ENCODE peak calls at places on chromosomes 5 and 9, in seven cellular contexts. E is NB4; M is CD4-positive, CD25-positive, alpha-beta regulatory T cell; B is foreskin fibroblast; L is right cardiac atrium; Z is ovary; X is mammary epithelial cell. S is an unnamed sample.

GRCh38 chr5:52776116-52776515 is 11.6 kb upstream of the ITGA1 start:
- DNase-seq in E (no peak), M (peak; percentile 14), B (no peak), L (no peak), Z (no peak), X (no peak), S (no peak)

GRCh38 chr5:72036951-72037350 is 70.3 kb upstream of the MAP1B start:
- DNase-seq in E (no peak), M (no peak), B (peak; percentile 26), L (no peak), Z (no peak), X (peak; percentile 75), S (no peak)

GRCh38 chr5:178537467-178538381 is 52.5 kb downstream of the COL23A1 start:
- DNase-seq in E (peak; percentile 76), M (no peak), B (no peak), L (no peak), Z (no peak), X (no peak), S (no peak)

GRCh38 chr5:179382486-179382885 is 37.2 kb upstream of the ADAMTS2 start:
- DNase-seq in E (no peak), M (no peak), B (no peak), L (no peak), Z (no peak), X (no peak), S (no peak)

GRCh38 chr9:6973762-6974161 is 216.0 kb downstream of the KDM4C start:
- DNase-seq in E (peak; percentile 81), M (no peak), B (peak; percentile 48), L (no peak), Z (no peak), X (peak; percentile 51), S (peak; percentile 52)

GRCh38 chr9:93505518-93506123 is 52.2 kb upstream of the FAM120AOS start:
- DNase-seq in E (peak; percentile 55), M (no peak), B (no peak), L (no peak), Z (no peak), X (no peak), S (no peak)

GRCh38 chr5:43279548-43280274 is 33.5 kb downstream of the HMGCS1 start:
- DNase-seq in E (no peak), M (no peak), B (no peak), L (no peak), Z (no peak), X (no peak), S (no peak)

GRCh38 chr9:70257991-70258691 is 637 bp upstream of the SMC5 start:
- DNase-seq in E (peak; percentile 46), M (peak; percentile 72), B (peak; percentile 59), L (no peak), Z (peak; percentile 55), X (peak; percentile 83), S (no peak)

GRCh38 chr5:37900692-37901091 is 60.9 kb upstream of the GDNF start:
- DNase-seq in E (peak; percentile 19), M (no peak), B (peak; percentile 81), L (peak; percentile 93), Z (peak; percentile 84), X (peak; percentile 24), S (peak; percentile 23)

GRCh38 chr5:155081618-155082017 is 68.1 kb downstream of the KIF4B start:
- DNase-seq in E (no peak), M (no peak), B (no peak), L (no peak), Z (no peak), X (no peak), S (no peak)

GRCh38 chr9:12815895-12816294 is 41.1 kb downstream of the LURAP1L start:
- DNase-seq in E (no peak), M (no peak), B (peak; percentile 71), L (no peak), Z (no peak), X (no peak), S (peak; percentile 39)

GRCh38 chr9:137673871-137674270 is 55.1 kb downstream of the EHMT1 start:
- DNase-seq in E (no peak), M (no peak), B (peak; percentile 36), L (no peak), Z (peak; percentile 63), X (no peak), S (no peak)

GRCh38 chr5:180813418-180813817 is 10.8 kb upstream of the MGAT1 start:
- DNase-seq in E (no peak), M (peak; percentile 37), B (no peak), L (no peak), Z (no peak), X (no peak), S (no peak)

GRCh38 chr5:41433552-41434181 is 76.7 kb downstream of the PLCXD3 start:
- DNase-seq in E (peak; percentile 12), M (no peak), B (peak; percentile 12), L (no peak), Z (no peak), X (no peak), S (no peak)

GRCh38 chr9:99050292-99050911 is 54.5 kb upstream of the TGFBR1 start:
- DNase-seq in E (no peak), M (no peak), B (peak; percentile 53), L (no peak), Z (no peak), X (peak; percentile 31), S (peak; percentile 37)

GRCh38 chr5:119356384-119357188 is 767 bp downstream of the TNFAIP8 start:
- DNase-seq in E (peak; percentile 66), M (no peak), B (peak; percentile 58), L (no peak), Z (no peak), X (no peak), S (no peak)

GRCh38 chr9:137053944-137054931 is at the start of gene ENTPD2:
- DNase-seq in E (no peak), M (peak; percentile 46), B (no peak), L (peak; percentile 74), Z (no peak), X (peak; percentile 73), S (no peak)

DNA sequence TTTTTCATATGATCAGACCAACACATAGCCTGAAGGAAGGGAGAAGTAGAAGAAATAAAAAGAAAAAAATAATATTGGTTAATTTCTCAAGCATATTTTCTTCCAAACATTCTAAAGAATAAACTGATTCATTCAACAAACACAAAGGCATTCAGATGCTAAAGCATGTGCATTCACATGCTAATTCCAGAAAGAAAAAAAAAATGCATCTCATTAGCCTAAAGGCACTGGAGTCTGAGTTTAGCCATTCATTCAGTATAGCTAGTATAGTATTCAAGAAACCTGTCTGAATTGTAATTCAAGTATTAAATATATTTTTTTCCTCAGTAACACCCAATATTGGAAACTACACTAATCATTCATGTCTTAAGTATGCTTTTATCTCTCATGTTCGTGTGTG is 61.0 kb upstream of the FER start:
- DNase-seq in E (no peak), M (no peak), B (no peak), L (no peak), Z (no peak), X (no peak), S (no peak)
- H3K4me3 ChIP-seq in E (no peak overlapping the region), M (no peak overlapping the region), B (no peak overlapping the region), L (no peak overlapping the region), Z (no peak overlapping the region), X (no peak overlapping the region), S (no peak overlapping the region)

DNA sequence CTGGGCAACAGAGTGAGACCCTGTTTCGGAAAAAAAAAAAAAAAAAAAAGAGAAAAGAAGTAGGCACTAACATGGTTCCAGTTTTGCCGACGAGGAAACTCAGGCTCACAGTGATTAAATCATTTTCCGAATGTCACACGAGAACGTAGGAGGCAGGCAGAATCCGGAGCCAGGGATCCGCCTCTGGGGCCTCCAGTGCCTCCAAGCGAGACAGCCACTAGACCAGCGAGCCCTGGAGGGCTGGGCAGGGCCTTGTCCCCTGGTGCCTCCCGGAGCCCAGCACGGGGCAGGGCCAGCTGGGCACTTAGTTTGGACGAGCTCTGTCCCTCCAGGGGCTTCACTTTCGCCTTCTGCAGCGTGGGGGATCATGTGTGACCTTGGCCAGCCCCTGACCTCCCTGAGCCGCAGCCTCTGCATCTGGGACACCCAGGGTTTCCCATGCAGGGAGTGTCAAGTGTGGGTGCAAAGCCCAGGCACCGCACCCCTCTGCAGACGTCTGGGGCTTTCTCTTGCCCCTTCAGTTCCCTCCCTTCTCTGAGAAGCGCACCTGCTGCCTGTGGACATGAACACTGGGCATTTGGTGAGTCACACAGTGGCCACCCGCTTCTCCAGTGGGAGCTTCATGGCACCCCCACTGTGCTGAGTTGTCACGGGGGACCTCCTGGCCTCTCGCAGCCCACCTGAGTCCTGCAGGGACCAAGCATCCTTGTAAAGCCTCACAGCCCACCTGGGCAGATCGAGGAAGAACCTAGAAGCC is 80.3 kb downstream of the RXRA start:
- DNase-seq in E (peak; percentile 21), M (no peak), B (peak; percentile 35), L (peak; percentile 83), Z (no peak), X (no peak), S (no peak)
- H3K4me3 ChIP-seq in E (peak overlapping the region; percentile 46), M (peak overlapping the region; percentile 52), B (peak overlapping the region; percentile 13), L (no peak overlapping the region), Z (peak overlapping the region; percentile 25), X (no peak overlapping the region), S (peak overlapping the region; percentile 27)

GRCh38 chr5:143181173-143181572 is 222.3 kb downstream of the NR3C1 start:
- DNase-seq in E (no peak), M (no peak), B (no peak), L (no peak), Z (no peak), X (no peak), S (no peak)

GRCh38 chr5:143186623-143187022 is 216.9 kb downstream of the NR3C1 start:
- DNase-seq in E (no peak), M (no peak), B (no peak), L (no peak), Z (no peak), X (no peak), S (no peak)

GRCh38 chr5:143182901-143183820 is 220.3 kb downstream of the NR3C1 start:
- DNase-seq in E (peak; percentile 94), M (peak; percentile 40), B (no peak), L (peak; percentile 67), Z (peak; percentile 43), X (no peak), S (peak; percentile 78)

GRCh38 chr5:143182106-143182505 is 221.4 kb downstream of the NR3C1 start:
- DNase-seq in E (no peak), M (no peak), B (no peak), L (no peak), Z (no peak), X (no peak), S (no peak)

DNA sequence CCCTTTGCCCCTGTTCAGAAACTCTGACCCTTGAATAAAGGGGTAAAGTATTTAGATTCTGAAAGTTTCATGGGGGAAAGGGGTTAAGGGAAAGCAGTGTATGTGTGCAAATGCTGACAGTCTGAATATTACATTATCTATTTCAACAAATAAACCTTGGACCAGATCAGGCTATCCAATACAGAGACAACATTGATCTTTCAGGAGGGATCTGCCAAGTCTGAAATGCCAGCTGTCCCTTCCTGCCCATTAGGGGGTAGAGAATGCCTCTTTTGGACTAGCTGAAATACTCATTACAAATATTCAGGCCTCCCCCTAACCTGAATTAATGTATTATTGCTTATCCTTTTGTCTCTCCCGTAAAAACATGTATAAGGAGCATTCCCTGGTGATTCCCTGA is 219.5 kb downstream of the NR3C1 start:
- DNase-seq in E (no peak), M (no peak), B (no peak), L (no peak), Z (no peak), X (no peak), S (no peak)
- H3K4me3 ChIP-seq in E (no peak overlapping the region), M (no peak overlapping the region), B (no peak overlapping the region), L (no peak overlapping the region), Z (no peak overlapping the region), X (no peak overlapping the region), S (no peak overlapping the region)

DNA sequence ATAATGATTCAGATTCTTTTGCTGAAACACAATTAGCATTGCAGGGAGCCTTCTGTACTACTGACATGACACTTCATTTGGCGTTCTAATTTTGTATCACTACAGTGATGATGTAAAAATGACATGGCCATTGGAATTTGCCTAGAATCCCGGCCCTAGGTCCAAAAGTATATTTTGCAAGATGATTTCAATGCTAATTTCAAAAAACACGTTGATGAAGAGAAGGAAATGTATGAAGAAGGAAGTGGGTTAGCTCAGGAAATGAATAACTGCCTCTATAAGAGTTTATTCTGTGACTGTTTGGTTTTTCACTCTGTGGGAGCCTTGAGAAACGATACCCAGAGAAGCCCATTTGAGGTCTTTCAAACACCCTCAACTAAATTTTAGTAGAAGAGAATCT is 59.3 kb downstream of the OSTF1 start:
- DNase-seq in E (peak; percentile 49), M (peak; percentile 79), B (peak; percentile 47), L (no peak), Z (no peak), X (no peak), S (peak; percentile 1)
- H3K4me3 ChIP-seq in E (no peak overlapping the region), M (peak overlapping the region; percentile 77), B (no peak overlapping the region), L (no peak overlapping the region), Z (no peak overlapping the region), X (no peak overlapping the region), S (no peak overlapping the region)

S was measured in skeletal muscle cell.